ENCODE peak calls at places on chromosome 12, in five cellular contexts. S, F, B, T and D are unnamed samples.

GRCh38 chr12:27657296-27657695 is 39.0 kb upstream of the REP15 start:
- DNase-seq in S (no peak), F (no peak), B (no peak), T (peak), D (no peak)

GRCh38 chr12:45695035-45695434 is 34.5 kb upstream of the ARID2 start:
- DNase-seq in S (no peak), F (no peak), B (no peak), T (no peak), D (no peak)

GRCh38 chr12:83634726-83635267 is 948.1 kb downstream of the TMTC2 start:
- DNase-seq in S (no peak), F (no peak), B (no peak), T (no peak), D (no peak)

GRCh38 chr12:71476513-71476912 is 36.9 kb downstream of the LGR5 start:
- DNase-seq in S (no peak), F (no peak), B (no peak), T (peak), D (peak)

GRCh38 chr12:112380663-112381420 is 1.4 kb downstream of the HECTD4 start:
- DNase-seq in S (no peak), F (peak), B (no peak), T (peak), D (no peak)

GRCh38 chr12:130139971-130140547 is 22.2 kb upstream of the FZD10 start:
- DNase-seq in S (peak), F (no peak), B (no peak), T (no peak), D (no peak)

GRCh38 chr12:57110189-57111045 is 745 bp downstream of the STAT6 start:
- DNase-seq in S (peak), F (no peak), B (peak), T (peak), D (no peak)

GRCh38 chr12:42990387-42990786 is 400.8 kb upstream of the PRICKLE1 start:
- DNase-seq in S (no peak), F (no peak), B (no peak), T (no peak), D (no peak)